ENCODE peak calls at places on chromosomes 12 and 14, in ten cellular contexts. O is colonic mucosa, F is heart right ventricle, X is PC-9, R is body of pancreas, I is HCT116, D is RWPE2, Q is ovary, G is neural progenitor cell, N is transverse colon. J is an unnamed sample.

GRCh38 chr12:75437564-75437963 is 43.0 kb upstream of the GLIPR1 start:
- DNase-seq in O (no peak), Q (no peak), R (no peak), X (no peak), G (no peak), D (no peak), I (no peak), F (no peak), N (no peak), J (no peak)

GRCh38 chr12:125492354-125493270 is 427.4 kb downstream of the AACS start:
- DNase-seq in Q (no peak), D (no peak), N (no peak), X (no peak), R (no peak), F (no peak), O (no peak), G (no peak), I (no peak), J (no peak)

GRCh38 chr14:37034410-37035285 is 137.8 kb downstream of the SLC25A21 start:
- DNase-seq in N (no peak), R (no peak), X (no peak), O (no peak), Q (no peak), F (no peak), I (no peak), G (no peak), D (no peak), J (no peak)

GRCh38 chr12:79737875-79738718 is 47.3 kb upstream of the PAWR start:
- DNase-seq in X (peak; percentile 63), I (peak; percentile 54), R (peak; percentile 64), Q (no peak), N (peak; percentile 57), F (no peak), D (no peak), G (peak; percentile 74), O (peak; percentile 60), J (peak; percentile 53)

GRCh38 chr12:123485756-123486155 is 27.8 kb downstream of the SNRNP35 start:
- DNase-seq in Q (no peak), G (no peak), D (no peak), O (no peak), X (no peak), F (no peak), I (no peak), R (no peak), N (no peak), J (no peak)

GRCh38 chr12:94080684-94081009 is 67.7 kb upstream of the PLXNC1 start:
- DNase-seq in Q (no peak), I (no peak), R (no peak), G (no peak), F (no peak), N (no peak), O (no peak), D (no peak), X (no peak), J (no peak)

GRCh38 chr14:105952826-105953225 is 426.4 kb downstream of the TMEM121 start:
- DNase-seq in X (no peak), I (no peak), O (no peak), G (no peak), F (no peak), D (no peak), R (no peak), Q (no peak), N (no peak), J (no peak)

GRCh38 chr12:54394281-54394719 is 9.8 kb upstream of the ZNF385A start:
- DNase-seq in O (peak; percentile 76), G (peak; percentile 85), N (peak; percentile 57), R (peak; percentile 54), F (no peak), I (peak; percentile 45), X (no peak), D (no peak), Q (no peak), J (peak; percentile 71)

GRCh38 chr12:104737682-104738370 is 220.3 kb downstream of the SLC41A2 start:
- DNase-seq in D (no peak), X (no peak), Q (no peak), N (no peak), I (no peak), F (no peak), O (no peak), G (peak; percentile 65), R (no peak), J (no peak)

GRCh38 chr12:67764055-67764454 is 115.5 kb downstream of the DYRK2 start:
- DNase-seq in X (no peak), I (no peak), N (no peak), D (no peak), F (no peak), O (no peak), R (no peak), Q (no peak), G (no peak), J (no peak)

GRCh38 chr12:56425188-56425587 is 24.0 kb downstream of the TIMELESS start:
- DNase-seq in N (no peak), R (no peak), X (no peak), O (no peak), D (no peak), F (no peak), I (no peak), G (no peak), Q (no peak), J (no peak)

GRCh38 chr14:65103150-65103760 is 938 bp upstream of the MAX start:
- DNase-seq in D (no peak), F (no peak), R (peak; percentile 46), I (no peak), Q (no peak), N (no peak), G (peak; percentile 47), X (no peak), O (peak; percentile 43), J (no peak)

GRCh38 chr12:20631711-20632110 is 63.4 kb upstream of the SLCO1C1 start:
- DNase-seq in O (no peak), D (no peak), F (no peak), G (no peak), R (no peak), X (no peak), N (no peak), I (no peak), Q (no peak), J (no peak)

GRCh38 chr12:28506271-28506670 is 316.0 kb downstream of the CCDC91 start:
- DNase-seq in G (no peak), X (no peak), O (no peak), R (no peak), D (no peak), N (no peak), F (no peak), Q (no peak), I (no peak), J (no peak)

GRCh38 chr12:10031771-10032175 is 1.3 kb downstream of the CLEC9A start:
- DNase-seq in G (no peak), X (peak; percentile 44), O (no peak), F (no peak), N (no peak), R (no peak), D (no peak), I (no peak), Q (no peak), J (no peak)

GRCh38 chr12:8452976-8453616 is 2.7 kb upstream of the CLEC6A start:
- DNase-seq in Q (no peak), X (no peak), O (no peak), G (no peak), I (no peak), D (no peak), F (no peak), R (no peak), N (no peak), J (no peak)
- H3K4me3 ChIP-seq in Q (no peak overlapping the region), X (no peak overlapping the region), O (no peak overlapping the region), G (no peak overlapping the region), I (no peak overlapping the region), D (no peak overlapping the region), F (no peak overlapping the region), R (no peak overlapping the region), N (no peak overlapping the region), J (no peak overlapping the region)

DNA sequence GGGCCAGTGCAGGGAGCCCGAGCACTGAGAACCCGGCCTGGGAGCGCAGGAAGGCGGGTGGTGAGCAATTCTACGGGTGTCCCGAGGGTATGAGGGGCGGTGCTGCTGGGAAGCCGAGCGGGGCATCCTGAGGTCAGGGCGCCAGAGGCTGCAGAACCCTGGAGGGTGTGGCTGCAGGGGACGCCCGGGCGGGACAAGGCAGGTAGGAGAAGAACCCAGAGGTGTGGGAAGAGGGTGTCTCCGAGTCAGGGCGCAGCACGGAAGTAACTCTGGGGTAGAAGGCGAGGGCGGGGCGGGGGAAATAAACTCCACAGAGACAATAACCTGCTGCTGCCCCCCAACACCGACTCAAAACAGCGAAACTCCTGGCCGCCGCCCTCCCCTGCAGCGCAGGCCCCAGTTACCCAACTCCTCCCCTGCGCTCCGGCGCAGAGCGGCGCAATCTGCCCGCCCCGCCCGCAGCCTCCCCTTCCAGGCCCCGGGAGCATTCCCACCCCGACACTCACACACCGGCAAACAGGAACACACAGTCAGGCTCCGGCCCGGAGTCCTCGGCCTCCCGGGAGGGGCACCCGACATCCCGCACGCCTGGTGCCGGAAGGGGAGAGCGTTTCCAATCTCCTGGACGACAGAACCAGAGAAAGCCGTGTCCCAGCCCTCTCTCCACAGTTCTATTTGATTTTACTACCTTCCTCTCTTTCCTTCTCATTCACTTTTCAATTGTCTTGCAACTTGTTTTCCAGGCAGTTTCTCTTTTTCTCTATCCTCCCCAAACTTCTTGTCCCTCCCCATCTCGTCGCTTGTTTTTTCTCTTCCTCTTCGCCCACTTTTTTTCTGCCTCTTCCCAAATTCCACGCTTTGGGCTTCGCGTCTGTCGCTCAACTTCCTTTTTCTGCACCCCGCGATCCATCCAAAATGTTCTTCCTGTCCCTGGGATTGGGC is 2.4 kb downstream of the HRK start:
- DNase-seq in O (peak; percentile 62), F (no peak), Q (no peak), X (peak; percentile 92), R (no peak), I (no peak), G (peak; percentile 64), D (peak; percentile 79), N (peak; percentile 69), J (no peak)
- H3K27me3 ChIP-seq in O (peaks cover 52% of the 10 kb centered on the region), F (peaks cover 55% of the 10 kb centered on the region), Q (no peaks in the 10 kb centered on the region), X (peaks cover 3% of the 10 kb centered on the region), R (peaks cover 48% of the 10 kb centered on the region), I (no peaks in the 10 kb centered on the region), G (peaks cover 74% of the 10 kb centered on the region), D (peaks cover 44% of the 10 kb centered on the region), N (peaks cover 92% of the 10 kb centered on the region), J (no peaks in the 10 kb centered on the region)

DNA sequence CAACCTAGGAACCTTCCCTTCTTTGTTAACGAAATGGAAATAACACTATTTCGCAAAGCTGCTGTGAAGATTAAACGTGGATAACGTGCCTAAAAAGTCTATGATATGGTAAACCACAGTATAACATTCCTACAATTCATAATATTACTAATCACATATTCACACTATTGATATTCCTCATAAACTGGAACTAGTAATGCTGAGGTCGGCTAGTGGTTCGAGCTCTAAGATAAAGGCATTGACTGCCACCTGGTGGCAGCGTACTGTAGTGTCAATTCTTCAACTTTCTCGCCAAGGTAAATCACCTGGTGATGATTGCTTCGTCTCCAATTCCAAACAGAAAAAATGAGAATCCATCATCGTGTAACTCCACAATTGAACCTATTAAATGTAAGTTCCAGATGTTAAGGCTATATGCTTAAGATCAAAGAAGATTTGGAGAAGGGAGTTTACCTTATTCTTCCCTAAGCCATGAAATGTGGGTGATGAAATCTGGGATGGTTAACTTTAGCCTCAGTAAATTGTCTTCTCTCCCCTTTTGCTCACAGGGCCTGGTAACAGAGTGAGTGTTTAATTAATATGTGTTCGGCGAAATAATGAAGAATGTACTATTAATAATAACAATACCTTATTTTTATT is 197.5 kb upstream of the TMEM132C start:
- DNase-seq in G (peak; percentile 74), O (peak; percentile 50), F (no peak), X (no peak), Q (no peak), N (peak; percentile 63), R (peak; percentile 35), D (no peak), I (peak; percentile 26), J (peak; percentile 73)
- TF ChIP-seq CTCF in G (peak; percentile 91), O (peak; percentile 60), F (peak; percentile 66), X (peak; percentile 80), Q (no peak), N (peak; percentile 78), R (peak; percentile 23), D (peak; percentile 81), I (peak; percentile 59), J (peak; percentile 76)

GRCh38 chr12:3604281-3604680 is 113.3 kb downstream of the PRMT8 start:
- DNase-seq in D (no peak), N (no peak), O (no peak), I (no peak), R (no peak), G (peak; percentile 29), X (no peak), Q (no peak), F (no peak), J (no peak)
- H3K4me3 ChIP-seq in D (no peak overlapping the region), N (no peak overlapping the region), O (no peak overlapping the region), I (no peak overlapping the region), R (no peak overlapping the region), G (no peak overlapping the region), X (no peak overlapping the region), Q (no peak overlapping the region), F (no peak overlapping the region), J (no peak overlapping the region)

J was measured in testis.